ENCODE peak calls at places on chromosomes 16 and 17, in six cellular contexts. Q, U, F, V, E and M are unnamed samples.

GRCh38 chr17:72765357-72766153 is 326.9 kb downstream of the SLC39A11 start:
- DNase-seq in Q (no peak), U (no peak), F (no peak), V (no peak), E (no peak), M (no peak)

GRCh38 chr17:44359001-44359400 is 4.7 kb downstream of the FAM171A2 start:
- DNase-seq in Q (no peak), U (no peak), F (no peak), V (no peak), E (no peak), M (no peak)

GRCh38 chr17:29045734-29046133 is 2.8 kb downstream of the PIPOX start:
- DNase-seq in Q (no peak), U (no peak), F (no peak), V (no peak), E (no peak), M (peak)

GRCh38 chr17:57366558-57367351 is 110.4 kb downstream of the MSI2 start:
- DNase-seq in Q (no peak), U (peak), F (no peak), V (no peak), E (peak), M (no peak)

GRCh38 chr17:78423961-78424747 is 45.7 kb downstream of the PGS1 start:
- DNase-seq in Q (no peak), U (no peak), F (no peak), V (no peak), E (no peak), M (no peak)

GRCh38 chr16:79013930-79014329 is 586.6 kb downstream of the MAF start:
- DNase-seq in Q (no peak), U (no peak), F (no peak), V (no peak), E (no peak), M (no peak)

GRCh38 chr17:42337442-42337841 is 49.1 kb downstream of the STAT5A start:
- DNase-seq in Q (peak), U (no peak), F (no peak), V (no peak), E (no peak), M (no peak)

GRCh38 chr17:50365649-50366393 is 7.2 kb downstream of the MRPL27 start:
- DNase-seq in Q (no peak), U (no peak), F (no peak), V (no peak), E (no peak), M (no peak)

GRCh38 chr17:47465165-47465564 is 65.7 kb upstream of the NPEPPS start:
- DNase-seq in Q (no peak), U (no peak), F (no peak), V (no peak), E (no peak), M (no peak)

GRCh38 chr17:75371339-75371738 is 34.1 kb downstream of the GRB2 start:
- DNase-seq in Q (no peak), U (no peak), F (no peak), V (no peak), E (no peak), M (no peak)

GRCh38 chr16:85327731-85328664 is 215.7 kb upstream of the CIBAR2 start:
- DNase-seq in Q (no peak), U (no peak), F (peak), V (peak), E (peak), M (no peak)

GRCh38 chr16:86297391-86297790 is 212.9 kb upstream of the FOXF1 start:
- DNase-seq in Q (peak), U (no peak), F (no peak), V (no peak), E (no peak), M (no peak)

GRCh38 chr17:31061678-31062077 is 33.1 kb upstream of the NF1 start:
- DNase-seq in Q (peak), U (no peak), F (no peak), V (no peak), E (peak), M (no peak)

GRCh38 chr16:88627531-88628411 is 10.6 kb upstream of the IL17C start:
- DNase-seq in Q (no peak), U (no peak), F (no peak), V (no peak), E (no peak), M (no peak)

GRCh38 chr16:86024210-86024609 is 125.2 kb downstream of the IRF8 start:
- DNase-seq in Q (no peak), U (no peak), F (no peak), V (no peak), E (no peak), M (no peak)

GRCh38 chr17:79789943-79790804 is 6.7 kb downstream of the CBX8 start:
- DNase-seq in Q (no peak), U (peak), F (no peak), V (peak), E (peak), M (peak)
- TF ChIP-seq CTCF in Q (no peak), U (peak), F (peak), V (peak), E (peak), M (peak)

GRCh38 chr17:12927541-12928425 is 90.0 kb downstream of the ELAC2 start:
- DNase-seq in Q (peak), U (no peak), F (no peak), V (no peak), E (no peak), M (no peak)

GRCh38 chr17:12927001-12927400 is 90.8 kb downstream of the ELAC2 start:
- DNase-seq in Q (no peak), U (no peak), F (no peak), V (no peak), E (no peak), M (no peak)

GRCh38 chr17:12924614-12925013 is 93.2 kb downstream of the ELAC2 start:
- DNase-seq in Q (no peak), U (no peak), F (no peak), V (no peak), E (peak), M (no peak)

DNA sequence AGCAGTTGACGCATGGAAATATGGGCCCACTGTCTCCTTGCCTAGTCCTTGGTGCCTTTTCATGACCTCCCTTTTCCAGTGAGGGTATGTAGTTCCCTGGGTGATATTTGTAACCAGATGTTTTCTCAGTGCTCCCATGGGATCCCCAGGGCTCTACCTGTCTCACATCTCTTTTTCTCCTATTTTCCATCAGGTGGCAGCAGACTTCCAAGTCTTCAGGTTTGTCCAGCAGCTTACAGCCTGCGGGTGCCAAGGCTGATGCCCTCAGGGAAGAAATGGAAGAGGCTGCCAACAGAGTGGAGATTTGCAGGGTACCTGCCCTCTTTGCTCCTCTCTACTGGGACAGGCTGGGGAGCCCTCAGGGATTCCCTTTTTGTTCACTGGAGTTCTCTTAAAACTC is 89.1 kb downstream of the ELAC2 start:
- DNase-seq in Q (peak), U (peak), F (no peak), V (no peak), E (no peak), M (no peak)
- TF ChIP-seq CTCF in Q (peak), U (peak), F (no peak), V (peak), E (no peak), M (no peak)

GRCh38 chr17:62692721-62693431 is 65.4 kb downstream of the MRC2 start:
- DNase-seq in Q (peak), U (peak), F (no peak), V (no peak), E (peak), M (peak)
- TF ChIP-seq CTCF in Q (peak), U (peak), F (no peak), V (peak), E (peak), M (no peak)

GRCh38 chr17:81397314-81398169 is 2.3 kb downstream of the BAHCC1 start:
- DNase-seq in Q (peak), U (peak), F (no peak), V (no peak), E (no peak), M (no peak)
- TF ChIP-seq CTCF in Q (no peak), U (peak), F (peak), V (peak), E (no peak), M (no peak)

GRCh38 chr16:30352488-30353401 is 2.4 kb downstream of the CD2BP2 start:
- DNase-seq in Q (no peak), U (no peak), F (no peak), V (no peak), E (peak), M (no peak)
- TF ChIP-seq CTCF in Q (peak), U (peak), F (peak), V (no peak), E (peak), M (no peak)

GRCh38 chr16:23407436-23408125 is 45.4 kb downstream of the COG7 start:
- DNase-seq in Q (no peak), U (no peak), F (no peak), V (no peak), E (no peak), M (no peak)

GRCh38 chr16:23406546-23407240 is 46.3 kb downstream of the COG7 start:
- DNase-seq in Q (peak), U (no peak), F (no peak), V (no peak), E (no peak), M (no peak)

GRCh38 chr16:23410176-23410575 is 42.8 kb downstream of the COG7 start:
- DNase-seq in Q (no peak), U (peak), F (no peak), V (no peak), E (no peak), M (no peak)

GRCh38 chr16:23403547-23403946 is 49.4 kb downstream of the COG7 start:
- DNase-seq in Q (peak), U (no peak), F (no peak), V (no peak), E (no peak), M (no peak)

GRCh38 chr16:23408242-23409201 is 44.5 kb downstream of the COG7 start:
- DNase-seq in Q (peak), U (peak), F (no peak), V (no peak), E (no peak), M (no peak)
- TF ChIP-seq CTCF in Q (no peak), U (no peak), F (no peak), V (no peak), E (no peak), M (no peak)

GRCh38 chr17:2707721-2708584 is 3.6 kb downstream of the CLUH start:
- DNase-seq in Q (no peak), U (no peak), F (no peak), V (peak), E (peak), M (peak)
- TF ChIP-seq CTCF in Q (peak), U (peak), F (no peak), V (peak), E (peak), M (no peak)

GRCh38 chr16:2432286-2432685 is 3.0 kb downstream of the CCNF start:
- DNase-seq in Q (no peak), U (no peak), F (no peak), V (peak), E (no peak), M (no peak)
- TF ChIP-seq CTCF in Q (no peak), U (no peak), F (no peak), V (no peak), E (no peak), M (no peak)

GRCh38 chr17:7501729-7502128 is 17.6 kb downstream of the POLR2A start:
- DNase-seq in Q (no peak), U (no peak), F (no peak), V (no peak), E (no peak), M (no peak)
- TF ChIP-seq CTCF in Q (no peak), U (no peak), F (no peak), V (no peak), E (no peak), M (no peak)